ENCODE peak calls at places on chromosome 2, in nine cellular contexts. L is activated T-helper 1 cell treated with Interleukin-2 at 50 U/mL for 16 hours; Y is activated CD4-positive, alpha-beta memory T cell treated with anti-CD3 and anti-CD28 coated beads for 36 hours; R is cardiac fibroblast; J is HuH-7; P is GM03348; O is occipital lobe; C is adrenal gland; V is stimulated activated CD8-positive, alpha-beta memory T cell treated with anti-CD3 and anti-CD28 coated beads, Interleukin-7, amount 100 ng/mL, for 24 hours. F is an unnamed sample.

GRCh38 chr2:127007652-127008051 is 99.3 kb downstream of the BIN1 start:
- DNase-seq in L (no peak), O (no peak), C (no peak), V (no peak), Y (no peak), P (peak), R (peak), J (no peak), F (no peak)

GRCh38 chr2:168849610-168850009 is 40.6 kb downstream of the SPC25 start:
- DNase-seq in J (peak), Y (no peak), C (peak), R (peak), P (peak), V (no peak), L (no peak), O (no peak), F (no peak)

GRCh38 chr2:110867078-110867477 is 134.7 kb downstream of the ACOXL start:
- DNase-seq in J (no peak), Y (peak), C (no peak), R (no peak), L (no peak), P (no peak), O (no peak), V (no peak), F (no peak)

GRCh38 chr2:216701544-216701943 is 6.2 kb upstream of the IGFBP5 start:
- DNase-seq in L (no peak), J (no peak), R (no peak), V (no peak), P (no peak), O (no peak), C (no peak), Y (no peak), F (no peak)

GRCh38 chr2:98730851-98731708 is at the start of gene MGAT4A:
- DNase-seq in Y (peak), L (peak), O (peak), C (peak), J (peak), V (peak), P (peak), R (peak), F (peak)

GRCh38 chr2:105540642-105541041 is 141.8 kb upstream of the FHL2 start:
- DNase-seq in C (no peak), O (no peak), L (no peak), P (no peak), J (no peak), V (no peak), Y (no peak), R (no peak), F (no peak)

GRCh38 chr2:42910657-42911405 is 118.4 kb upstream of the HAAO start:
- DNase-seq in L (no peak), V (no peak), Y (no peak), R (no peak), J (no peak), O (no peak), P (no peak), C (no peak), F (no peak)

GRCh38 chr2:217789003-217789735 is 213.6 kb downstream of the TNS1 start:
- DNase-seq in Y (peak), V (peak), R (peak), P (peak), O (peak), J (peak), L (peak), C (peak), F (peak)

GRCh38 chr2:190846746-190847145 is 33.9 kb upstream of the GLS start:
- DNase-seq in C (peak), L (no peak), P (no peak), R (no peak), Y (peak), J (no peak), O (no peak), V (no peak), F (no peak)

GRCh38 chr2:231800493-231801091 is 14.3 kb downstream of the COPS7B start:
- DNase-seq in C (peak), P (peak), V (no peak), L (no peak), Y (peak), O (no peak), J (peak), R (peak), F (no peak)

GRCh38 chr2:69554981-69555380 is 88.6 kb downstream of the AAK1 start:
- DNase-seq in P (no peak), J (no peak), O (no peak), V (no peak), L (no peak), C (peak), R (peak), Y (peak), F (no peak)

GRCh38 chr2:45004569-45005181 is 4.6 kb downstream of the SIX2 start:
- DNase-seq in R (no peak), V (no peak), O (no peak), C (no peak), P (peak), L (no peak), Y (no peak), J (no peak), F (no peak)

GRCh38 chr2:110810404-110810803 is 78.0 kb downstream of the ACOXL start:
- DNase-seq in O (no peak), Y (no peak), J (no peak), P (no peak), L (no peak), C (no peak), R (no peak), V (no peak), F (no peak)

GRCh38 chr2:47686018-47686417 is 96.9 kb upstream of the MSH6 start:
- DNase-seq in L (no peak), V (no peak), P (no peak), C (no peak), Y (no peak), O (no peak), R (no peak), J (no peak), F (no peak)

F was measured in T-cell.